ENCODE peak calls at places on chromosomes 13 and 19, in ten cellular contexts. T is EL, V is kidney epithelial cell, P is A172, B is psoas muscle, C is fibroblast of pulmonary artery, Q is left ventricle myocardium superior, I is endothelial cell, F is cardiac muscle cell, S is NCI-H1105 treated with DMSO at 0.1 percent for 48 hours. L is an unnamed sample.

GRCh38 chr19:57465680-57466381 is 8.9 kb upstream of the VN1R1 start:
- DNase-seq in F (no peak), B (no peak), C (peak), S (peak), P (peak), I (peak), Q (no peak), V (no peak), T (peak), L (no peak)

GRCh38 chr13:98215508-98215907 is 38.4 kb upstream of the RNF113B start:
- DNase-seq in S (no peak), P (no peak), F (no peak), C (no peak), I (no peak), T (no peak), Q (no peak), B (no peak), V (no peak), L (no peak)

GRCh38 chr19:34994643-34995471 is 5.3 kb upstream of the GRAMD1A start:
- DNase-seq in C (no peak), I (no peak), V (no peak), S (no peak), P (no peak), B (peak), Q (peak), F (no peak), T (no peak), L (no peak)

GRCh38 chr13:23848019-23848418 is 41.2 kb downstream of the MIPEP start:
- DNase-seq in S (peak), F (no peak), V (no peak), Q (no peak), C (no peak), B (no peak), P (no peak), T (no peak), I (no peak), L (no peak)

GRCh38 chr13:25860862-25861261 is 191.0 kb downstream of the SHISA2 start:
- DNase-seq in C (peak), V (no peak), P (peak), T (peak), B (no peak), F (no peak), S (no peak), I (no peak), Q (no peak), L (peak)

GRCh38 chr13:22736084-22736767 is 444.6 kb upstream of the SGCG start:
- DNase-seq in C (no peak), V (no peak), T (no peak), F (no peak), S (no peak), Q (no peak), B (no peak), P (no peak), I (no peak), L (no peak)

GRCh38 chr19:33891773-33892172 is 95.1 kb downstream of the KCTD15 start:
- DNase-seq in T (no peak), S (no peak), F (no peak), P (no peak), Q (no peak), B (no peak), C (no peak), V (no peak), I (no peak), L (no peak)

GRCh38 chr19:48741222-48741999 is 1.0 kb upstream of the RASIP1 start:
- DNase-seq in I (peak), S (no peak), F (peak), B (peak), P (no peak), Q (peak), T (peak), V (no peak), C (no peak), L (peak)

GRCh38 chr13:24270639-24271131 is 38.7 kb upstream of the C1QTNF9 start:
- DNase-seq in S (no peak), C (peak), F (peak), B (peak), I (no peak), T (peak), P (peak), V (no peak), Q (peak), L (peak)

GRCh38 chr19:14475251-14476073 is at the start of gene PTGER1:
- DNase-seq in C (no peak), T (peak), B (no peak), I (peak), V (no peak), F (peak), P (peak), S (no peak), Q (peak), L (peak)

GRCh38 chr13:73171242-73171641 is 112.4 kb downstream of the KLF5 start:
- DNase-seq in I (no peak), F (no peak), Q (no peak), C (no peak), S (no peak), T (no peak), B (no peak), P (no peak), V (no peak), L (no peak)

GRCh38 chr19:50794778-50795664 is 4.8 kb downstream of the ACP4 start:
- DNase-seq in T (peak), I (no peak), B (no peak), C (no peak), F (no peak), Q (no peak), S (peak), V (no peak), P (no peak), L (no peak)

GRCh38 chr19:42540071-42540553 is 11.8 kb upstream of the CEACAM1 start:
- DNase-seq in Q (no peak), V (no peak), T (no peak), S (peak), F (no peak), I (no peak), P (no peak), C (peak), B (no peak), L (no peak)

GRCh38 chr13:109479991-109480696 is 306.2 kb downstream of the IRS2 start:
- DNase-seq in C (peak), T (peak), B (no peak), I (no peak), F (peak), V (no peak), Q (no peak), P (peak), S (no peak), L (peak)

GRCh38 chr19:3024509-3024869 is 4.6 kb downstream of the TLE2 start:
- DNase-seq in S (no peak), F (no peak), P (no peak), V (no peak), B (no peak), T (no peak), Q (no peak), C (no peak), I (no peak), L (no peak)

GRCh38 chr19:7900401-7900870 is 3.2 kb upstream of the MAP2K7 start:
- DNase-seq in V (no peak), I (no peak), S (no peak), F (no peak), C (no peak), Q (no peak), B (no peak), T (no peak), P (no peak), L (no peak)

GRCh38 chr13:105543742-105544141 is 991.7 kb downstream of the EFNB2 start:
- DNase-seq in Q (no peak), C (no peak), I (no peak), P (no peak), F (no peak), T (no peak), S (no peak), B (no peak), V (no peak), L (peak)

GRCh38 chr13:112587359-112587766 is 590 bp downstream of the TUBGCP3 start:
- DNase-seq in F (peak), B (peak), P (peak), S (peak), V (peak), C (peak), Q (peak), I (peak), T (peak), L (peak)

GRCh38 chr13:37651891-37652290 is 53.3 kb upstream of the POSTN start:
- DNase-seq in F (no peak), C (no peak), Q (no peak), B (no peak), T (peak), S (no peak), P (peak), I (no peak), V (no peak), L (no peak)

GRCh38 chr19:38838208-38838985 is 6.8 kb upstream of the ECH1 start:
- DNase-seq in C (no peak), V (peak), I (no peak), T (no peak), F (no peak), S (no peak), B (peak), P (peak), Q (no peak), L (no peak)

GRCh38 chr19:3346677-3347353 is 19.6 kb upstream of the NFIC start:
- DNase-seq in S (peak), V (no peak), Q (peak), B (peak), T (peak), F (no peak), P (peak), C (peak), I (no peak), L (peak)

GRCh38 chr13:51765142-51765515 is 38.8 kb downstream of the DHRS12 start:
- DNase-seq in I (no peak), F (no peak), P (no peak), Q (no peak), C (no peak), S (no peak), T (no peak), B (no peak), V (no peak), L (peak)

L was measured in adipocyte.